ENCODE peak calls at places on chromosomes 1 and 21, in four cellular contexts. B is K562, K is HL-60, P is GM12878. G is an unnamed sample.

GRCh38 chr1:181179980-181180964 is 91.8 kb downstream of the IER5 start:
- DNase-seq in P (peak), K (no peak), B (no peak), G (peak)

GRCh38 chr1:154327466-154328317 is 2.4 kb downstream of the ATP8B2 start:
- DNase-seq in P (no peak), K (no peak), B (no peak), G (no peak)

GRCh38 chr21:42148097-42148496 is 70.8 kb upstream of the ABCG1 start:
- DNase-seq in K (no peak), P (no peak), B (no peak), G (no peak)

GRCh38 chr21:45539046-45539795 is 3.0 kb downstream of the SLC19A1 start:
- DNase-seq in K (no peak), P (no peak), B (no peak), G (no peak)

GRCh38 chr1:150009604-150010387 is 730 bp downstream of the OTUD7B start:
- DNase-seq in P (no peak), B (peak), K (no peak), G (no peak)

GRCh38 chr21:34640858-34641257 is 25.9 kb upstream of the RCAN1 start:
- DNase-seq in P (no peak), K (no peak), B (no peak), G (no peak)

GRCh38 chr1:37028981-37029617 is 5.2 kb downstream of the GRIK3 start:
- DNase-seq in P (peak), B (no peak), K (no peak), G (no peak)

GRCh38 chr1:112862753-112863426 is 93.1 kb downstream of the SLC16A1 start:
- DNase-seq in B (no peak), P (no peak), K (no peak), G (no peak)

GRCh38 chr1:33132549-33132948 is 49.3 kb downstream of the TRIM62 start:
- DNase-seq in B (no peak), K (no peak), P (no peak), G (no peak)

GRCh38 chr1:6602669-6603423 is at the start of gene KLHL21:
- DNase-seq in K (peak), B (peak), P (no peak), G (peak)

GRCh38 chr1:204278973-204279372 is 65.2 kb upstream of the GOLT1A start:
- DNase-seq in B (no peak), K (no peak), P (no peak), G (no peak)

GRCh38 chr1:42282867-42283583 is 52.0 kb downstream of the FOXJ3 start:
- DNase-seq in B (no peak), P (no peak), K (no peak), G (no peak)

GRCh38 chr1:226154593-226154992 is 31.9 kb downstream of the ACBD3 start:
- DNase-seq in P (no peak), B (no peak), K (no peak), G (no peak)

GRCh38 chr1:39132505-39133339 is 71.8 kb upstream of the MACF1 start:
- DNase-seq in K (no peak), P (no peak), B (no peak), G (no peak)

GRCh38 chr1:246162560-246162959 is 344.5 kb downstream of the SMYD3 start:
- DNase-seq in B (no peak), K (no peak), P (no peak), G (no peak)

GRCh38 chr1:38256072-38256471 is 209.5 kb upstream of the POU3F1 start:
- DNase-seq in B (no peak), K (no peak), P (no peak), G (no peak)

GRCh38 chr1:156772728-156773497 is 5.6 kb downstream of the PRCC start:
- DNase-seq in P (no peak), B (no peak), K (no peak), G (no peak)

GRCh38 chr1:201726700-201727099 is 102.3 kb upstream of the IPO9 start:
- DNase-seq in K (no peak), B (no peak), P (no peak), G (no peak)

GRCh38 chr1:78250201-78250600 is 204.4 kb downstream of the GIPC2 start:
- DNase-seq in K (no peak), B (no peak), P (no peak), G (no peak)

GRCh38 chr1:55555971-55556370 is 340.8 kb upstream of the USP24 start:
- DNase-seq in P (no peak), K (no peak), B (no peak), G (no peak)

GRCh38 chr1:183164350-183164749 is 21.7 kb upstream of the LAMC2 start:
- DNase-seq in K (no peak), B (no peak), P (no peak), G (no peak)

DNA sequence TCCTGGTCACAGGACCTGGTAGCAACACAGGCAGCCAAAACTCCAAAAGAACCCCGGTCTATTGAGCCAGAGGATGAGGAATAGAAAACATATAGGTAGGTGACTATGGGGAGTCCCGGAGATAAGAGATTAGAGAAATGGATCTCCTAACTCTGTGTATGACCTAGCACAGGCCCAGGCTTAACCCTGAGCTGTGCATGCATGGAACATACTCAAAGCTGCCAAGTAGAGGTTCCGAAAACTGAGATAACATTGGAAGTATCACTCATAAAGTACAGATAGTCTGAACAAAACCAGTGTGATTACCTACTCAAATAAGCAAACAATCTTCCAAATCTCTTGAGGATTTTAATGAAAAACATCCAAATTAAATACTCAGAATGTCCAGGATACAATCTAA is 31.5 kb upstream of the PRDX6 start:
- DNase-seq in B (no peak), P (no peak), K (no peak), G (no peak)
- TF ChIP-seq SPI1 in B (no peak), P (no peak), K (no peak), G (no peak)

GRCh38 chr1:207949571-207950195 is 38.8 kb upstream of the CD34 start:
- DNase-seq in P (no peak), K (no peak), B (no peak), G (no peak)
- TF ChIP-seq SPI1 in P (no peak), K (no peak), B (no peak), G (no peak)

GRCh38 chr1:64361974-64362373 is 108.0 kb upstream of the CACHD1 start:
- DNase-seq in K (no peak), P (no peak), B (no peak), G (no peak)

GRCh38 chr1:64363116-64363515 is 106.8 kb upstream of the CACHD1 start:
- DNase-seq in B (no peak), P (no peak), K (no peak), G (no peak)

GRCh38 chr1:64366821-64367220 is 103.1 kb upstream of the CACHD1 start:
- DNase-seq in B (no peak), P (no peak), K (no peak), G (no peak)

GRCh38 chr1:64363616-64364015 is 106.3 kb upstream of the CACHD1 start:
- DNase-seq in B (no peak), P (no peak), K (no peak), G (no peak)
- TF ChIP-seq SPI1 in B (no peak), P (no peak), K (no peak), G (no peak)

DNA sequence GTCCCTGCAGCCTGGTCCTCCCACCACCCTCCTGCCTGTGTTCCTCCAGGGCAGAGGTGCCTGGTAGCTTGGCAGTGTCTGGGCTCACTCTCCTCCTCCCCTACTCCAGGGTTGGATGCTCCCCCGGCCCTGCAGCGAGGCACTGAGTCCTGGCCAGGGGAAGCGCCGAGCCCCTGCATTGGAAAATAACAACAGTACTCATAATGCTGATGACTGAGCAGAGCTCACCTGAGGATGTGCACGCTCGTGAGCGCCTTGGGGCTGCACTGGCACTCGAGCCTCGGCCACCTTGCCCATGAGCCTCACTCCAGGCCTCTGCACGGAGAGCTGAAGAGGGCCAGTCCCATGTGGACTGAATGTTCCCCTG is 6.0 kb upstream of the ACTRT2 start:
- DNase-seq in B (no peak), P (no peak), K (no peak), G (no peak)
- TF ChIP-seq SPI1 in B (no peak), P (no peak), K (no peak), G (no peak)

GRCh38 chr1:243944429-243945160 is 94.6 kb upstream of the AKT3 start:
- DNase-seq in K (no peak), B (no peak), P (no peak), G (no peak)

GRCh38 chr1:243945727-243946126 is 95.7 kb upstream of the AKT3 start:
- DNase-seq in K (no peak), P (no peak), B (no peak), G (no peak)

GRCh38 chr1:243943671-243944428 is 93.8 kb upstream of the AKT3 start:
- DNase-seq in K (no peak), B (no peak), P (no peak), G (no peak)

GRCh38 chr1:243946253-243946652 is 96.2 kb upstream of the AKT3 start:
- DNase-seq in K (no peak), P (no peak), B (no peak), G (no peak)

GRCh38 chr1:243946946-243947345 is 96.9 kb upstream of the AKT3 start:
- DNase-seq in P (no peak), B (peak), K (no peak), G (no peak)
- TF ChIP-seq SPI1 in P (no peak), B (no peak), K (no peak), G (no peak)

G was measured in GM12891.